ENCODE peak calls at places on chromosomes 3 and 15, in seven cellular contexts. B is GM12891, G is SK-N-SH, S is GM12878, Z is H1, P is HepG2, T is K562. V is an unnamed sample.

GRCh38 chr3:142925140-142925539 is 36.3 kb upstream of the PCOLCE2 start:
- DNase-seq in S (no peak), P (no peak), Z (no peak), T (no peak), G (no peak), B (no peak), V (no peak)

GRCh38 chr3:156271508-156271907 is 151.1 kb downstream of the KCNAB1 start:
- DNase-seq in B (no peak), S (no peak), Z (no peak), P (no peak), T (no peak), G (no peak), V (no peak)

GRCh38 chr15:25508369-25509002 is 69.7 kb upstream of the UBE3A start:
- DNase-seq in B (no peak), T (peak), P (peak), G (peak), Z (no peak), S (no peak), V (no peak)

GRCh38 chr3:64049136-64049535 is 25.8 kb upstream of the PSMD6 start:
- DNase-seq in T (no peak), S (no peak), Z (no peak), P (no peak), B (no peak), G (no peak), V (no peak)

GRCh38 chr3:160754371-160754854 is 1.6 kb upstream of the PPM1L start:
- DNase-seq in B (no peak), P (no peak), Z (no peak), T (no peak), G (peak), S (no peak), V (no peak)

GRCh38 chr3:164250923-164251322 is 827.4 kb downstream of the SI start:
- DNase-seq in P (no peak), B (no peak), Z (no peak), G (no peak), S (no peak), T (no peak), V (no peak)

GRCh38 chr3:108029466-108029865 is 61.4 kb downstream of the CD47 start:
- DNase-seq in Z (no peak), P (no peak), B (no peak), S (no peak), G (no peak), T (no peak), V (no peak)

GRCh38 chr3:81923038-81923437 is 161.6 kb upstream of the GBE1 start:
- DNase-seq in S (no peak), Z (no peak), B (no peak), G (no peak), T (no peak), P (no peak), V (no peak)

GRCh38 chr15:88985547-88986393 is 72.6 kb upstream of the MFGE8 start:
- DNase-seq in Z (no peak), G (no peak), S (no peak), T (peak), P (no peak), B (no peak), V (no peak)

GRCh38 chr3:185959609-185960517 is 22.0 kb upstream of the TRA2B start:
- DNase-seq in Z (no peak), S (no peak), T (peak), B (no peak), P (peak), G (no peak), V (no peak)

GRCh38 chr3:2770451-2770850 is 339.7 kb downstream of the IL5RA start:
- DNase-seq in P (peak), Z (no peak), S (no peak), B (no peak), T (no peak), G (no peak), V (no peak)

GRCh38 chr15:77775851-77776250 is 143.1 kb upstream of the LINGO1 start:
- DNase-seq in T (no peak), P (no peak), Z (no peak), G (no peak), B (no peak), S (no peak), V (no peak)
- TF ChIP-seq POLR2AphosphoS5 in T (no peak), P (no peak), Z (no peak), G (no peak), B (no peak), S (no peak), V (no peak)

GRCh38 chr15:79896131-79896633 is 632 bp downstream of the MTHFS start:
- DNase-seq in B (no peak), S (peak), P (peak), Z (no peak), G (no peak), T (no peak), V (no peak)
- TF ChIP-seq TAF1 in B (no peak), S (no peak), P (no peak), Z (no peak), G (no peak), T (no peak), V (no peak)

GRCh38 chr15:31352911-31353811 is 26.5 kb downstream of the KLF13 start:
- DNase-seq in T (peak), G (peak), B (peak), S (peak), P (no peak), Z (no peak), V (peak)
- TF ChIP-seq POLR2AphosphoS5 in T (no peak), G (peak), B (no peak), S (peak), P (no peak), Z (no peak), V (peak)

DNA sequence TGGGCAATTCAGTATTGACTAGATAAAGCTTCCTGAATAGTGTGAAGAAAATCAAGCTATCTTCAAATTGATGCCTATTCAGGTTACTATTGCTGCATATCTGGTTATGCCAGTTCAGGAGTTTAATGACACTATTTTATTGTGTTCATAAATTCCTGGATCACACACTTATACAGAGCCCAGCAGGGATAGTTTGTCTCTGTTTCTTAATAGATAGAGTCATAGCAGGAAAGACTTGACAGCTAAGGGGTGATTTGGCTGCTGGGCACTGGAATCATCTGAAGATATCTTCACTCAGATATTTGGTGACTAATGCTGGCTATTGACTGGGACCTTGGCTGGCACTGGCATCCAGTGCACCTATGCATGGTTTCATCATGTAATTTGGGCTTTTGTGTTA is 187.8 kb downstream of the PYDC2 start:
- DNase-seq in P (no peak), Z (no peak), S (no peak), T (no peak), G (no peak), B (no peak), V (no peak)
- TF ChIP-seq TAF1 in P (no peak), Z (no peak), S (no peak), T (no peak), G (no peak), B (no peak), V (no peak)

GRCh38 chr3:72271215-72271614 is 486.3 kb upstream of the PROK2 start:
- DNase-seq in P (no peak), G (no peak), S (no peak), B (no peak), T (no peak), Z (no peak), V (no peak)
- TF ChIP-seq POLR2AphosphoS5 in P (no peak), G (no peak), S (no peak), B (no peak), T (no peak), Z (no peak), V (no peak)